ENCODE peak calls at places on chromosomes 4 and X, in five cellular contexts. K is NCI-H2029 treated with DMSO at 0.1 percent for 48 hours, X is NCI-H2081, Y is GM23248, E is AG10803. C is an unnamed sample.

GRCh38 chr4:52081216-52081615 is 30.1 kb downstream of the SPATA18 start:
- DNase-seq in K (no peak), X (no peak), Y (no peak), E (no peak), C (no peak)

GRCh38 chrX:39619182-39620009 is 478.4 kb downstream of the BCOR start:
- DNase-seq in K (peak), X (no peak), Y (no peak), E (no peak), C (no peak)

GRCh38 chr4:169601016-169601771 is 11.2 kb downstream of the NEK1 start:
- DNase-seq in K (no peak), X (no peak), Y (no peak), E (no peak), C (no peak)

GRCh38 chr4:3294401-3295241 is 1.8 kb downstream of the RGS12 start:
- DNase-seq in K (no peak), X (no peak), Y (no peak), E (no peak), C (no peak)

GRCh38 chr4:37685726-37686372 is 327 bp downstream of the RELL1 start:
- DNase-seq in K (no peak), X (peak), Y (peak), E (peak), C (no peak)

GRCh38 chr4:150371869-150372268 is 210.1 kb upstream of the MAB21L2 start:
- DNase-seq in K (no peak), X (no peak), Y (no peak), E (no peak), C (no peak)

GRCh38 chr4:77465271-77465670 is 140.3 kb upstream of the CXCL13 start:
- DNase-seq in K (no peak), X (no peak), Y (peak), E (peak), C (no peak)

GRCh38 chr4:81432825-81433224 is 38.9 kb downstream of the RASGEF1B start:
- DNase-seq in K (no peak), X (no peak), Y (no peak), E (no peak), C (peak)

GRCh38 chr4:85051526-85051925 is 85.0 kb upstream of the WDFY3 start:
- DNase-seq in K (no peak), X (no peak), Y (no peak), E (no peak), C (no peak)

GRCh38 chr4:70902577-70903281 is 560 bp downstream of the MOB1B start:
- DNase-seq in K (no peak), X (peak), Y (peak), E (peak), C (no peak)

GRCh38 chrX:134692990-134693389 is 34.7 kb upstream of the PLAC1 start:
- DNase-seq in K (no peak), X (no peak), Y (peak), E (peak), C (no peak)

GRCh38 chr4:42363614-42364013 is 33.7 kb upstream of the SHISA3 start:
- DNase-seq in K (no peak), X (no peak), Y (no peak), E (no peak), C (no peak)

GRCh38 chrX:37712458-37712857 is 26.9 kb downstream of the XK start:
- DNase-seq in K (no peak), X (no peak), Y (peak), E (no peak), C (no peak)

GRCh38 chr4:3684546-3684945 is 81.6 kb upstream of the ADRA2C start:
- DNase-seq in K (no peak), X (no peak), Y (no peak), E (no peak), C (peak)

GRCh38 chr4:18756661-18757060 is 735.1 kb upstream of the LCORL start:
- DNase-seq in K (no peak), X (no peak), Y (no peak), E (no peak), C (no peak)

GRCh38 chrX:47992669-47993068 is 11.1 kb downstream of the ZNF182 start:
- DNase-seq in K (no peak), X (no peak), Y (no peak), E (no peak), C (no peak)

GRCh38 chr4:108171541-108172230 is 3.0 kb upstream of the LEF1 start:
- DNase-seq in K (no peak), X (no peak), Y (no peak), E (no peak), C (no peak)

GRCh38 chr4:174398728-174399127 is 115.0 kb downstream of the CEP44 start:
- DNase-seq in K (no peak), X (no peak), Y (peak), E (peak), C (no peak)

GRCh38 chr4:75948822-75949444 is 8.1 kb upstream of the NAAA start:
- DNase-seq in K (no peak), X (no peak), Y (no peak), E (no peak), C (no peak)

GRCh38 chrX:120286733-120287512 is 24.3 kb downstream of the TMEM255A start:
- DNase-seq in K (no peak), X (no peak), Y (no peak), E (no peak), C (no peak)